ENCODE peak calls at places on chromosomes 6 and 20, in four cellular contexts. One of them, this sample, is unnamed.

GRCh38 chr6:88050140-88050818 is 2.6 kb downstream of the SPACA1 start:
- DNase-seq in psoas muscle: no peak
- DNase-seq in GM23338: no peak
- DNase-seq in pancreas: no peak
- DNase-seq in this sample: no peak

GRCh38 chr6:161476711-161477110 is 202.8 kb upstream of the AGPAT4 start:
- DNase-seq in pancreas: no peak
- DNase-seq in GM23338: no peak
- DNase-seq in psoas muscle: peak
- DNase-seq in this sample: peak

GRCh38 chr6:3698021-3698420 is 53.5 kb downstream of the PXDC1 start:
- DNase-seq in psoas muscle: no peak
- DNase-seq in GM23338: no peak
- DNase-seq in pancreas: no peak
- DNase-seq in this sample: no peak

GRCh38 chr6:75213112-75213511 is 7.3 kb upstream of the COL12A1 start:
- DNase-seq in pancreas: no peak
- DNase-seq in GM23338: peak
- DNase-seq in psoas muscle: no peak
- DNase-seq in this sample: no peak

GRCh38 chr6:91886183-91886795 is 1299.4 kb upstream of the MAP3K7 start:
- DNase-seq in GM23338: peak
- DNase-seq in psoas muscle: no peak
- DNase-seq in pancreas: no peak
- DNase-seq in this sample: no peak

GRCh38 chr6:126181173-126181741 is 158.7 kb upstream of the CENPW start:
- DNase-seq in pancreas: no peak
- DNase-seq in GM23338: peak
- DNase-seq in psoas muscle: no peak
- DNase-seq in this sample: no peak

GRCh38 chr6:160005861-160006540 is 37.1 kb downstream of the IGF2R start:
- DNase-seq in psoas muscle: peak
- DNase-seq in pancreas: no peak
- DNase-seq in GM23338: peak
- DNase-seq in this sample: no peak

GRCh38 chr6:154261688-154262397 is 94.8 kb downstream of the IPCEF1 start:
- DNase-seq in psoas muscle: no peak
- DNase-seq in GM23338: no peak
- DNase-seq in pancreas: no peak
- DNase-seq in this sample: no peak

GRCh38 chr20:62818592-62819493 is 2.0 kb downstream of the COL9A3 start:
- DNase-seq in psoas muscle: peak
- DNase-seq in pancreas: peak
- DNase-seq in GM23338: no peak
- DNase-seq in this sample: no peak

GRCh38 chr20:19110866-19111460 is 101.5 kb upstream of the SLC24A3 start:
- DNase-seq in psoas muscle: no peak
- DNase-seq in pancreas: no peak
- DNase-seq in GM23338: no peak
- DNase-seq in this sample: no peak

GRCh38 chr6:166145751-166146150 is 21.9 kb downstream of the TBXT start:
- DNase-seq in psoas muscle: no peak
- DNase-seq in pancreas: no peak
- DNase-seq in GM23338: no peak
- DNase-seq in this sample: no peak

GRCh38 chr6:34055223-34055933 is 90.5 kb downstream of the GRM4 start:
- DNase-seq in psoas muscle: peak
- DNase-seq in pancreas: peak
- DNase-seq in GM23338: peak
- DNase-seq in this sample: peak

GRCh38 chr6:90444125-90444745 is 142.6 kb downstream of the MAP3K7 start:
- DNase-seq in pancreas: no peak
- DNase-seq in GM23338: no peak
- DNase-seq in psoas muscle: no peak
- DNase-seq in this sample: no peak

GRCh38 chr20:51400051-51400926 is 142.2 kb downstream of the NFATC2 start:
- DNase-seq in psoas muscle: no peak
- DNase-seq in GM23338: no peak
- DNase-seq in pancreas: no peak
- DNase-seq in this sample: no peak

GRCh38 chr6:55557176-55557575 is 21.8 kb downstream of the HMGCLL1 start:
- DNase-seq in psoas muscle: no peak
- DNase-seq in pancreas: no peak
- DNase-seq in GM23338: no peak
- DNase-seq in this sample: no peak

GRCh38 chr6:104639671-104640070 is 220.0 kb downstream of the HACE1 start:
- DNase-seq in pancreas: no peak
- DNase-seq in psoas muscle: no peak
- DNase-seq in GM23338: no peak
- DNase-seq in this sample: no peak

GRCh38 chr6:127446356-127446755 is 12.8 kb downstream of the KIAA0408 start:
- DNase-seq in GM23338: no peak
- DNase-seq in pancreas: no peak
- DNase-seq in psoas muscle: no peak
- DNase-seq in this sample: no peak

GRCh38 chr6:158869604-158870417 is 50.6 kb upstream of the EZR start:
- DNase-seq in pancreas: peak
- DNase-seq in GM23338: peak
- DNase-seq in psoas muscle: peak
- DNase-seq in this sample: no peak
- TF ChIP-seq CTCF in pancreas: no peak
- TF ChIP-seq CTCF in GM23338: no peak
- TF ChIP-seq CTCF in psoas muscle: no peak
- TF ChIP-seq CTCF in this sample: no peak

DNA sequence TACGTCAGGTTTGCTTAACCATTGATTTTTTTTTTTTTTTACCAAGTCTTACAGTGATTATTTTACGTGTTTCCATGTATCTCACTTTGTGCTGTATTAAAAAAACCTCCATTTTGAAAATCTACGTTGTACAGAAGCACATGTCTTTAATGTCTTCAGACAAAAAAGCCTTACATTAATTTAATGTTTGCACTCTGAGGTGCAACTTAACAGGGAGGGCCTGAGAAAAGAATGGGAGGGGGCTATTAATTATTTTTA is 8.4 kb downstream of the LOC128125822 start:
- DNase-seq in pancreas: no peak
- DNase-seq in GM23338: no peak
- DNase-seq in psoas muscle: no peak
- DNase-seq in this sample: no peak
- TF ChIP-seq CTCF in pancreas: no peak
- TF ChIP-seq CTCF in GM23338: no peak
- TF ChIP-seq CTCF in psoas muscle: no peak
- TF ChIP-seq CTCF in this sample: no peak

GRCh38 chr6:7617954-7618764 is 28.2 kb downstream of the SNRNP48 start:
- DNase-seq in GM23338: no peak
- DNase-seq in pancreas: no peak
- DNase-seq in psoas muscle: peak
- DNase-seq in this sample: peak
- TF ChIP-seq CTCF in GM23338: no peak
- TF ChIP-seq CTCF in pancreas: no peak
- TF ChIP-seq CTCF in psoas muscle: no peak
- TF ChIP-seq CTCF in this sample: peak

DNA sequence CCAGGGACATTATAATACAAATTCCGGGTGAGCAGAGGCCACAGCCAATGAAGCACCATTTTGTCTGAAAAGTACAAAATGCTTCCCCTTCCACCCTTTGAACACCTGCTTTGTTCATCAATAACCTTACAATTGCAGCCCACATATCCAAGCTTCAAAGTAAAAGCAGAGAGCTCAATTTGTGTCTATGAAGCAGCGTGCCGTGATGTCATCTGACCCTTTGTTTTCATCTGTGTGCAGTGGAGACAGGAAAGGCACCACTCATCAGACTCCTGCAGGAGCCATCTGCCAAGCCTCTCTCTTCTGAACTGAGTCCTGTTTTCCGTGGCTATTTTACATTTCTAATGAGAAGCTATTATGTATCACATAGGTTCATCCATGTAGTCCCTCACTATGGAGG is 7.5 kb upstream of the LY86 start:
- DNase-seq in pancreas: no peak
- DNase-seq in GM23338: no peak
- DNase-seq in psoas muscle: no peak
- DNase-seq in this sample: no peak
- TF ChIP-seq CTCF in pancreas: no peak
- TF ChIP-seq CTCF in GM23338: no peak
- TF ChIP-seq CTCF in psoas muscle: no peak
- TF ChIP-seq CTCF in this sample: no peak

DNA sequence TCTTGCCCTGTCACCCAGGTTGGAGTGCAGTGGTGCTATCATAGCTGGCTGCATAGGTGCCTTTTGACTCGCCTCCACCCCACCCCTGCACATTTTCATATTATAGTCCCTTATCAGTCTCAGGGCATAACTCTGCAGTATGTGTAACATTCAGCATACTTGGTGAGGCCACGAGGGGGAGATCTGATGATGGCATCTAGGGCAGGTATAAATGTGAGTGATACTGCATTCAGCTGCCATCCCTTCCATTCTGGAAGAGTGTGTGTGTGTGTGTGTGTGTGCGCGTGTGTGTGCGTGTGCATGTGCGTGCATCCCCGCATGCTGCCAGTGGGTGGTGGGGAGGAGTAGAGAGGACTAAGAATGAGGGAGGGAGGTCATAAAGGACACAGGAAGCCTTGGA is 81.4 kb downstream of the JARID2 start:
- DNase-seq in GM23338: no peak
- DNase-seq in pancreas: no peak
- DNase-seq in psoas muscle: no peak
- DNase-seq in this sample: no peak
- TF ChIP-seq CTCF in GM23338: peak
- TF ChIP-seq CTCF in pancreas: no peak
- TF ChIP-seq CTCF in psoas muscle: peak
- TF ChIP-seq CTCF in this sample: no peak

This sample was measured in AG09319.